ENCODE peak calls at places on chromosomes 12 and 14, in five cellular contexts. G is K562, W is astrocyte of the spinal cord, N is endodermal cell, F is A549. A is an unnamed sample.

GRCh38 chr14:30194769-30195168 is 267.1 kb upstream of the PRKD1 start:
- DNase-seq in F (no peak), N (no peak), G (no peak), W (peak), A (no peak)

GRCh38 chr14:105855246-105855892 is 329.0 kb downstream of the TMEM121 start:
- DNase-seq in W (no peak), F (no peak), G (no peak), N (peak), A (peak)

GRCh38 chr12:31578632-31579031 is 12.3 kb downstream of the DENND5B start:
- DNase-seq in W (peak), N (no peak), F (no peak), G (no peak), A (no peak)

GRCh38 chr12:108611884-108612415 is 14.1 kb upstream of the TMEM119 start:
- DNase-seq in N (peak), G (peak), F (peak), W (peak), A (no peak)

GRCh38 chr14:52888839-52889838 is 61.7 kb downstream of the FERMT2 start:
- DNase-seq in G (no peak), F (no peak), W (no peak), N (no peak), A (no peak)

GRCh38 chr14:96017882-96018281 is 21.3 kb upstream of the C14orf132 start:
- DNase-seq in W (no peak), G (no peak), N (no peak), F (no peak), A (no peak)

GRCh38 chr12:19841451-19841850 is 402.2 kb downstream of the AEBP2 start:
- DNase-seq in F (no peak), N (no peak), W (no peak), G (no peak), A (no peak)

GRCh38 chr12:93461503-93461902 is 5.8 kb upstream of the MRPL42 start:
- DNase-seq in G (peak), W (no peak), N (no peak), F (no peak), A (no peak)

GRCh38 chr12:100075598-100075997 is 67.1 kb downstream of the BLTP3B start:
- DNase-seq in N (no peak), W (no peak), G (no peak), F (no peak), A (no peak)

GRCh38 chr12:100083308-100083707 is 59.4 kb downstream of the BLTP3B start:
- DNase-seq in W (no peak), F (no peak), N (no peak), G (no peak), A (no peak)

GRCh38 chr12:100077367-100077766 is 65.3 kb downstream of the BLTP3B start:
- DNase-seq in N (no peak), W (no peak), G (peak), F (no peak), A (no peak)
- TF ChIP-seq CTCF in N (peak), W (peak), G (peak), F (no peak), A (no peak)

DNA sequence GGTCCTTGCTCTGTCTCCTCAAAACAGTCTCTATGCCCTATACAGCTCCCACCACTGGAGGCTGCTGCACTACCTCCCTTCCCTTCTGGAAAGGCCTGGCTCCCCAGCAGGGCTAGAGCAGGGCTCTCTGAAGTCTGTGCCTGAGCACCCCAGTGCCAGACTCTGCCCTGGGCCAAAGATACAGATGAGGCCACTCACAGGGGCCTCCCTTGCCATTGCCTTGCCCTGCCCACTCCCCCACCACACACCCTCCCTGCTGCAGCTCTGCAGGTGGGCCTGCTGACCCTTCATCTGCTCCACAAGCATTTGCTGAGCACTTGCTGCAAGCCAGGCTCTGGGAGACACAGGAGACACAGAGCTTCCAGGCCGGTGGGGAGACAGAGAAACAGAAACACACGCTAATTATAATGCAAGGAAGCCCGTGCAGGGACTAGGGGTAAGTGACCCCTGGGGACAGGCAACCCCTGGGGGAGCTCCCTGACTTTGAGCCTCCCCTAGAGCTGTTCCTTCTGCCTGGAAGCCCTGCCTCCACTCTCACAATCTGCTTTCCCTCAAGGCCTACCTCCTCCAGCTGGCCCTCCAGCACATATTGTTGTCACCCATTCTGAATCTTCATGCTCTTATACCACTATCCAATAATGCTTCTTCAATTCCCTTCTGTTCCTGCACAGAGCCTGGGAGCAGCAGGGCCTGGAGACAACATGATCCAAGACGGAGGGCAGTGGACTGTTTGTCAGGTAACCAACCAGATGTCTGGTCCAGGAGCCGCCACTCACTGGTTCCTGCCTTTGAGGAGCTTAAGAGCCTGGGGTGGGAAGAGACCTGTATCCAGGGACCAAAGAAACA is 32.6 kb upstream of the PNMA1 start:
- DNase-seq in N (peak), G (no peak), W (no peak), F (no peak), A (no peak)
- TF ChIP-seq CTCF in N (peak), G (peak), W (peak), F (no peak), A (no peak)

GRCh38 chr14:21102472-21103164 is 1.8 kb downstream of the TMEM253 start:
- DNase-seq in W (no peak), F (no peak), N (peak), G (peak), A (no peak)

GRCh38 chr14:21103165-21103709 is 2.4 kb downstream of the TMEM253 start:
- DNase-seq in W (no peak), G (no peak), N (no peak), F (peak), A (no peak)

GRCh38 chr14:21105095-21105494 is 4.2 kb downstream of the TMEM253 start:
- DNase-seq in W (no peak), F (no peak), G (no peak), N (peak), A (no peak)

GRCh38 chr14:21104448-21105060 is 3.7 kb downstream of the TMEM253 start:
- DNase-seq in G (peak), F (peak), N (peak), W (peak), A (no peak)

DNA sequence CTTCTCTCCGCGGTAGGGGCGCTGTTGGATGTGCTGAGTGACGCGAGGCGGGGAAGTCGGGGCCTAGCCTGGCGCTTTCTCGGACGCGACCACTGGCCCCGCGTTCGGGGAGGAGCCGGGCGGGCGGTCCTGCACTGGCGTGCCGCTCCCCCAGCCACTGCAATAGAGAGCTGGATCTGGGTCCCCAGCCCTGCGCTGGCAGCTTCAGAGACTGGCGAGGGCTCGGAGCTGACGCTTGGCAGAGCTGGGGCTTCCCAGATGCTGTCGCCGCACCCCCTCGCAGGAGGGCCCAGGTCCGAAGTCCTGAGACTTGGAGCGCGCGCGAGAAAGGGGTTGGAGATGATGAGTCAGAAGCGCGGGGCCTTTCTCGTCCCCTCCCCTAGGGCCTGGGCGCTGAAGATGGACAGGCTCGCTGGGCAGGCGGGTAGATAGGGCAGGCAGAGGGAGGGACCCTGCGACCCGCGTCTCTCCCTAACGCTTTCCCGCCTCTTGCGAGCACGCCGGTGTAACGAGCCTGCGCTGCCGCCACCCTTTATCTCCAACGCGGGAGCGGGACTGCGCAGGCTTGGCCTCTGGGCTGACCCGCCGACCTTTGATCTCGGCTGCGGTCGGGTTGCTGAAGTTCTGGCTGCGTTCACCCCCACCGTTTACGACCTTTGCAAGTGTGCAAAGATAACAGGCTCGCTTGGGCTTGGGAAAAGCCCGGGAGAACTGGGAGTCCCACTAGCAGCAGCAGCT is 3.0 kb downstream of the TMEM253 start:
- DNase-seq in N (peak), G (peak), F (peak), W (peak), A (peak)
- TF ChIP-seq CTCF in N (peak), G (peak), F (peak), W (peak), A (peak)

GRCh38 chr12:49366652-49367380 is 446 bp upstream of the SPATS2 start:
- DNase-seq in W (peak), F (peak), G (peak), N (peak), A (peak)

GRCh38 chr12:49367381-49368239 is at the start of gene SPATS2:
- DNase-seq in G (no peak), W (no peak), F (no peak), N (peak), A (no peak)

GRCh38 chr12:49368240-49368600 is 958 bp downstream of the SPATS2 start:
- DNase-seq in G (no peak), W (no peak), F (no peak), N (no peak), A (no peak)

GRCh38 chr12:49370539-49370938 is 3.3 kb downstream of the SPATS2 start:
- DNase-seq in G (no peak), N (peak), W (no peak), F (no peak), A (no peak)

GRCh38 chr12:49369723-49370145 is 2.5 kb downstream of the SPATS2 start:
- DNase-seq in W (peak), F (peak), G (peak), N (peak), A (no peak)
- TF ChIP-seq CTCF in W (peak), F (peak), G (peak), N (peak), A (peak)

GRCh38 chr14:99609245-99610117 is 5.5 kb upstream of the CCDC85C start:
- DNase-seq in F (peak), W (no peak), N (no peak), G (no peak), A (no peak)
- TF ChIP-seq CTCF in F (peak), W (no peak), N (peak), G (no peak), A (no peak)

DNA sequence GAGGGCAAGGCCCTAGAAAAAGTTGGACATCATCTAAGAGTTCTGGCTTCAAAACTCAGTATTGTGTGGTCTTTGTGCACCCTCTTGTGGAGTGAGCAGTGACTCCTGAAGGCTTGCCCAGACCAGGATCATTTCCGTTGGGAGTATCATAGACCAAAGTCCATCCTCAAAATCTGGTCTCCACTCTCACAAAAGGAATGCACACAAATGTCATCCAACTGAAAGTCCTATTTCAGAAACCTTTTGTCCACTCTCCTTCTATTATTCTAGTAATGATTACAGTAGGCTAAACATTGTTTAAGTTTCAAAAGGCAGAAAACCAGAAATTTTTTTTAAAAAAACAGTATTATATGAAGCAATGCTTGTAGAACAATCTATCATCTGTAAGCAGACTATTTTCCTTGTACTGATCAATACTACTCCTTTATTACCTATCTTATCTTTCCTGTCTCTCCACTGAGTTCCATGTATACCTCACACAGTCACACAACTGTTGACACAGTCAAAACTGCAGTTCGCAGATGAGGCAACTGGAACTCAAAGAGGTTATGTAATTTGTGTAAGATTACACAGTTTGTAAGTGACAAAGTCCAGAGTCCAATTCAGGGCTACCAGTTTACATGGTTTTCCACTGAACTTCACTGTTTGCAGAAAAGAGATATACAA is 41.4 kb downstream of the COX16 start:
- DNase-seq in N (peak), G (peak), W (peak), F (peak), A (no peak)
- TF ChIP-seq CTCF in N (peak), G (peak), W (peak), F (peak), A (peak)